ENCODE peak calls at places on chromosomes 16 and 17, in seven cellular contexts. Q, J, U, S, X, I and B are unnamed samples.

GRCh38 chr16:87487361-87487924 is 5.4 kb downstream of the ZCCHC14 start:
- DNase-seq in U (no peak), S (peak; percentile 89), Q (peak; percentile 16), J (no peak), I (peak; percentile 5), X (no peak), B (peak; percentile 49)

GRCh38 chr16:48099455-48099854 is 56.3 kb downstream of the ABCC12 start:
- DNase-seq in J (no peak), S (no peak), I (no peak), Q (peak; percentile 13), U (peak; percentile 72), X (no peak), B (no peak)

GRCh38 chr16:16137110-16137509 is 86.2 kb downstream of the ABCC6 start:
- DNase-seq in X (no peak), S (no peak), I (no peak), Q (no peak), U (no peak), J (no peak), B (no peak)

GRCh38 chr17:76075364-76076099 is 951 bp downstream of the GALR2 start:
- DNase-seq in U (no peak), X (no peak), Q (no peak), S (no peak), I (peak; percentile 41), J (peak; percentile 57), B (no peak)

GRCh38 chr17:65433592-65433991 is 127.9 kb downstream of the AXIN2 start:
- DNase-seq in X (no peak), I (no peak), S (peak; percentile 94), J (no peak), U (no peak), Q (no peak), B (no peak)

GRCh38 chr16:9597967-9598730 is 506.7 kb downstream of the HAPSTR1 start:
- DNase-seq in X (no peak), S (no peak), I (no peak), Q (no peak), J (no peak), U (no peak), B (no peak)

GRCh38 chr16:51276335-51276734 is 125.3 kb upstream of the SALL1 start:
- DNase-seq in U (peak; percentile 20), Q (no peak), S (peak; percentile 22), X (no peak), I (no peak), J (no peak), B (peak; percentile 82)

GRCh38 chr16:84740596-84741071 is 40.8 kb downstream of the USP10 start:
- DNase-seq in U (no peak), I (no peak), J (no peak), S (no peak), X (no peak), Q (no peak), B (no peak)

GRCh38 chr17:80474231-80474932 is 2.0 kb downstream of the NPTX1 start:
- DNase-seq in S (peak; percentile 55), U (peak; percentile 32), X (no peak), J (peak; percentile 78), Q (no peak), I (peak; percentile 16), B (no peak)

GRCh38 chr16:85777583-85778310 is 21.6 kb downstream of the EMC8 start:
- DNase-seq in Q (no peak), J (no peak), S (no peak), U (peak; percentile 67), X (no peak), I (no peak), B (peak; percentile 12)

GRCh38 chr17:74325743-74326379 is at the start of gene KIF19:
- DNase-seq in X (peak; percentile 18), S (peak; percentile 24), I (no peak), J (no peak), U (no peak), Q (no peak), B (no peak)

GRCh38 chr16:23842137-23842600 is 6.4 kb downstream of the PRKCB start:
- DNase-seq in U (no peak), J (no peak), Q (no peak), X (no peak), I (no peak), S (no peak), B (no peak)

GRCh38 chr17:57478433-57478832 is 222.1 kb downstream of the MSI2 start:
- DNase-seq in I (no peak), J (no peak), X (no peak), U (no peak), S (no peak), Q (no peak), B (no peak)

GRCh38 chr17:40074871-40075215 is 12.1 kb downstream of the THRA start:
- DNase-seq in X (no peak), J (no peak), I (no peak), S (no peak), Q (no peak), U (no peak), B (no peak)

GRCh38 chr16:48041861-48042435 is 113.8 kb downstream of the ABCC12 start:
- DNase-seq in Q (peak; percentile 27), J (no peak), S (peak; percentile 24), X (no peak), U (peak; percentile 15), I (peak; percentile 0), B (no peak)

GRCh38 chr17:31843382-31843780 is 15.7 kb downstream of the COPRS start:
- DNase-seq in J (no peak), I (no peak), S (no peak), U (no peak), Q (no peak), X (no peak), B (no peak)